ENCODE peak calls at places on chromosomes 4 and X, in five cellular contexts. One of them, this sample, is unnamed. For H3K4me1, the result is how much of the 10 kb centered on the place peaks cover.

GRCh38 chr4:2944091-2944482 is 19.1 kb downstream of the NOP14 start:
- DNase-seq in heart left ventricle: no peak
- DNase-seq in mucosa of descending colon: peak
- DNase-seq in left ventricle myocardium inferior: no peak
- DNase-seq in adrenal gland: no peak
- DNase-seq in this sample: peak

GRCh38 chrX:98357146-98357545 is 1473.4 kb downstream of the RPA4 start:
- DNase-seq in adrenal gland: no peak
- DNase-seq in mucosa of descending colon: no peak
- DNase-seq in heart left ventricle: no peak
- DNase-seq in left ventricle myocardium inferior: no peak
- DNase-seq in this sample: no peak

GRCh38 chr4:40307627-40308497 is 27.3 kb upstream of the CHRNA9 start:
- DNase-seq in mucosa of descending colon: peak
- DNase-seq in left ventricle myocardium inferior: peak
- DNase-seq in adrenal gland: peak
- DNase-seq in heart left ventricle: peak
- DNase-seq in this sample: no peak

GRCh38 chr4:158032733-158033415 is 140.0 kb downstream of the GASK1B start:
- DNase-seq in mucosa of descending colon: no peak
- DNase-seq in adrenal gland: no peak
- DNase-seq in heart left ventricle: no peak
- DNase-seq in left ventricle myocardium inferior: no peak
- DNase-seq in this sample: no peak

GRCh38 chr4:55038176-55038890 is 87.1 kb downstream of the KDR start:
- DNase-seq in mucosa of descending colon: no peak
- DNase-seq in left ventricle myocardium inferior: no peak
- DNase-seq in heart left ventricle: no peak
- DNase-seq in adrenal gland: peak
- DNase-seq in this sample: no peak

GRCh38 chrX:150648296-150648940 is 44.8 kb upstream of the MTMR1 start:
- DNase-seq in adrenal gland: no peak
- DNase-seq in heart left ventricle: no peak
- DNase-seq in mucosa of descending colon: no peak
- DNase-seq in left ventricle myocardium inferior: no peak
- DNase-seq in this sample: no peak

GRCh38 chrX:119636419-119636818 is 30.2 kb upstream of the NKRF start:
- DNase-seq in mucosa of descending colon: no peak
- DNase-seq in left ventricle myocardium inferior: no peak
- DNase-seq in adrenal gland: no peak
- DNase-seq in heart left ventricle: no peak
- DNase-seq in this sample: no peak

GRCh38 chrX:13109811-13110210 is 65.4 kb upstream of the FAM9C start:
- DNase-seq in mucosa of descending colon: no peak
- DNase-seq in left ventricle myocardium inferior: no peak
- DNase-seq in adrenal gland: no peak
- DNase-seq in heart left ventricle: no peak
- DNase-seq in this sample: no peak

GRCh38 chr4:25915359-25915716 is 1.3 kb downstream of the SMIM20 start:
- DNase-seq in left ventricle myocardium inferior: no peak
- DNase-seq in adrenal gland: peak
- DNase-seq in heart left ventricle: no peak
- DNase-seq in mucosa of descending colon: no peak
- DNase-seq in this sample: no peak

GRCh38 chrX:133437356-133437755 is 22.1 kb upstream of the GPC4 start:
- DNase-seq in adrenal gland: no peak
- DNase-seq in heart left ventricle: no peak
- DNase-seq in left ventricle myocardium inferior: no peak
- DNase-seq in mucosa of descending colon: no peak
- DNase-seq in this sample: no peak

GRCh38 chr4:165096776-165097175 is 15.9 kb downstream of the TMEM192 start:
- DNase-seq in mucosa of descending colon: no peak
- DNase-seq in adrenal gland: no peak
- DNase-seq in left ventricle myocardium inferior: no peak
- DNase-seq in heart left ventricle: no peak
- DNase-seq in this sample: no peak

GRCh38 chr4:15689540-15689939 is 7.9 kb downstream of the FAM200B start:
- DNase-seq in heart left ventricle: no peak
- DNase-seq in adrenal gland: peak
- DNase-seq in mucosa of descending colon: no peak
- DNase-seq in left ventricle myocardium inferior: no peak
- DNase-seq in this sample: no peak

GRCh38 chrX:110941906-110942305 is 146.3 kb upstream of the CHRDL1 start:
- DNase-seq in left ventricle myocardium inferior: no peak
- DNase-seq in heart left ventricle: no peak
- DNase-seq in adrenal gland: no peak
- DNase-seq in mucosa of descending colon: no peak
- DNase-seq in this sample: no peak

GRCh38 chrX:22186165-22186564 is 86.5 kb upstream of the CBLL2 start:
- DNase-seq in heart left ventricle: no peak
- DNase-seq in adrenal gland: no peak
- DNase-seq in mucosa of descending colon: no peak
- DNase-seq in left ventricle myocardium inferior: no peak
- DNase-seq in this sample: no peak

GRCh38 chr4:3727847-3728469 is 38.2 kb upstream of the ADRA2C start:
- DNase-seq in mucosa of descending colon: no peak
- DNase-seq in adrenal gland: no peak
- DNase-seq in left ventricle myocardium inferior: no peak
- DNase-seq in heart left ventricle: no peak
- DNase-seq in this sample: no peak

GRCh38 chr4:39713691-39714090 is 15.8 kb downstream of the UBE2K start:
- DNase-seq in heart left ventricle: no peak
- DNase-seq in mucosa of descending colon: no peak
- DNase-seq in adrenal gland: peak
- DNase-seq in left ventricle myocardium inferior: no peak
- DNase-seq in this sample: no peak

GRCh38 chr4:127601029-127601428 is 31.7 kb upstream of the INTU start:
- DNase-seq in left ventricle myocardium inferior: no peak
- DNase-seq in mucosa of descending colon: no peak
- DNase-seq in heart left ventricle: no peak
- DNase-seq in adrenal gland: no peak
- DNase-seq in this sample: no peak

GRCh38 chr4:5157721-5158390 is 106.6 kb downstream of the STK32B start:
- DNase-seq in mucosa of descending colon: no peak
- DNase-seq in left ventricle myocardium inferior: no peak
- DNase-seq in adrenal gland: no peak
- DNase-seq in heart left ventricle: no peak
- DNase-seq in this sample: no peak

GRCh38 chr4:10179957-10180602 is 63.5 kb upstream of the WDR1 start:
- DNase-seq in mucosa of descending colon: no peak
- DNase-seq in left ventricle myocardium inferior: no peak
- DNase-seq in heart left ventricle: no peak
- DNase-seq in adrenal gland: no peak
- DNase-seq in this sample: no peak

GRCh38 chr4:161929966-161930365 is 233.8 kb downstream of the FSTL5 start:
- DNase-seq in left ventricle myocardium inferior: no peak
- DNase-seq in heart left ventricle: no peak
- DNase-seq in adrenal gland: no peak
- DNase-seq in mucosa of descending colon: no peak
- DNase-seq in this sample: no peak

GRCh38 chr4:155512812-155513211 is 136.0 kb upstream of the MAP9 start:
- DNase-seq in heart left ventricle: no peak
- DNase-seq in mucosa of descending colon: no peak
- DNase-seq in left ventricle myocardium inferior: no peak
- DNase-seq in adrenal gland: no peak
- DNase-seq in this sample: no peak

GRCh38 chrX:155027509-155028066 is 944 bp downstream of the FUNDC2 start:
- DNase-seq in heart left ventricle: no peak
- DNase-seq in adrenal gland: peak
- DNase-seq in left ventricle myocardium inferior: no peak
- DNase-seq in mucosa of descending colon: no peak
- DNase-seq in this sample: no peak

GRCh38 chrX:129650821-129651510 is 3.8 kb downstream of the APLN start:
- DNase-seq in mucosa of descending colon: no peak
- DNase-seq in heart left ventricle: no peak
- DNase-seq in left ventricle myocardium inferior: no peak
- DNase-seq in adrenal gland: no peak
- DNase-seq in this sample: no peak

GRCh38 chr4:16123356-16124084 is 39.7 kb upstream of the PROM1 start:
- DNase-seq in mucosa of descending colon: no peak
- DNase-seq in left ventricle myocardium inferior: no peak
- DNase-seq in adrenal gland: no peak
- DNase-seq in heart left ventricle: no peak
- DNase-seq in this sample: no peak

GRCh38 chr4:3834186-3834920 is 68.2 kb downstream of the ADRA2C start:
- DNase-seq in left ventricle myocardium inferior: no peak
- DNase-seq in mucosa of descending colon: peak
- DNase-seq in heart left ventricle: peak
- DNase-seq in adrenal gland: no peak
- DNase-seq in this sample: no peak

GRCh38 chrX:17580529-17581155 is 156.7 kb upstream of the SCML1 start:
- DNase-seq in adrenal gland: peak
- DNase-seq in mucosa of descending colon: no peak
- DNase-seq in left ventricle myocardium inferior: no peak
- DNase-seq in heart left ventricle: no peak
- DNase-seq in this sample: no peak

GRCh38 chrX:154399527-154400368 is 1.6 kb downstream of the RPL10 start:
- DNase-seq in heart left ventricle: peak
- DNase-seq in left ventricle myocardium inferior: no peak
- DNase-seq in adrenal gland: no peak
- DNase-seq in mucosa of descending colon: no peak
- DNase-seq in this sample: no peak

GRCh38 chr4:126264839-126265238 is 950.1 kb downstream of the FAT4 start:
- DNase-seq in mucosa of descending colon: no peak
- DNase-seq in left ventricle myocardium inferior: no peak
- DNase-seq in heart left ventricle: no peak
- DNase-seq in adrenal gland: no peak
- DNase-seq in this sample: no peak

GRCh38 chr4:6584865-6585264 is 9.9 kb downstream of the MAN2B2 start:
- DNase-seq in mucosa of descending colon: peak
- DNase-seq in heart left ventricle: no peak
- DNase-seq in adrenal gland: no peak
- DNase-seq in left ventricle myocardium inferior: no peak
- DNase-seq in this sample: no peak

GRCh38 chr4:26021417-26022345 is 107.7 kb downstream of the SMIM20 start:
- DNase-seq in heart left ventricle: no peak
- DNase-seq in adrenal gland: no peak
- DNase-seq in mucosa of descending colon: no peak
- DNase-seq in left ventricle myocardium inferior: no peak
- DNase-seq in this sample: no peak

GRCh38 chr4:3257691-3258482 is 8.9 kb downstream of the MSANTD1 start:
- DNase-seq in mucosa of descending colon: no peak
- DNase-seq in left ventricle myocardium inferior: no peak
- DNase-seq in heart left ventricle: no peak
- DNase-seq in adrenal gland: no peak
- DNase-seq in this sample: peak

GRCh38 chrX:109624641-109625311 is at the start of gene KCNE5:
- DNase-seq in heart left ventricle: no peak
- DNase-seq in left ventricle myocardium inferior: no peak
- DNase-seq in adrenal gland: no peak
- DNase-seq in mucosa of descending colon: peak
- DNase-seq in this sample: peak

GRCh38 chrX:3345281-3346081 is 971 bp downstream of the MXRA5 start:
- DNase-seq in left ventricle myocardium inferior: peak
- DNase-seq in heart left ventricle: peak
- DNase-seq in adrenal gland: peak
- DNase-seq in mucosa of descending colon: peak
- DNase-seq in this sample: peak

GRCh38 chrX:45697591-45697990 is 496.9 kb upstream of the DIPK2B start:
- DNase-seq in mucosa of descending colon: no peak
- DNase-seq in adrenal gland: no peak
- DNase-seq in heart left ventricle: no peak
- DNase-seq in left ventricle myocardium inferior: no peak
- DNase-seq in this sample: no peak

GRCh38 chr4:124212835-124213640 is 499.5 kb downstream of the ANKRD50 start:
- DNase-seq in heart left ventricle: no peak
- DNase-seq in mucosa of descending colon: no peak
- DNase-seq in adrenal gland: peak
- DNase-seq in left ventricle myocardium inferior: no peak
- DNase-seq in this sample: no peak

GRCh38 chrX:1323315-1323714 is 13.3 kb upstream of the IL3RA start:
- DNase-seq in heart left ventricle: peak
- DNase-seq in mucosa of descending colon: peak
- DNase-seq in adrenal gland: peak
- DNase-seq in left ventricle myocardium inferior: peak
- DNase-seq in this sample: no peak
- TF ChIP-seq CTCF in heart left ventricle: peak
- TF ChIP-seq CTCF in mucosa of descending colon: peak
- TF ChIP-seq CTCF in adrenal gland: peak
- TF ChIP-seq CTCF in left ventricle myocardium inferior: peak
- TF ChIP-seq CTCF in this sample: peak

DNA sequence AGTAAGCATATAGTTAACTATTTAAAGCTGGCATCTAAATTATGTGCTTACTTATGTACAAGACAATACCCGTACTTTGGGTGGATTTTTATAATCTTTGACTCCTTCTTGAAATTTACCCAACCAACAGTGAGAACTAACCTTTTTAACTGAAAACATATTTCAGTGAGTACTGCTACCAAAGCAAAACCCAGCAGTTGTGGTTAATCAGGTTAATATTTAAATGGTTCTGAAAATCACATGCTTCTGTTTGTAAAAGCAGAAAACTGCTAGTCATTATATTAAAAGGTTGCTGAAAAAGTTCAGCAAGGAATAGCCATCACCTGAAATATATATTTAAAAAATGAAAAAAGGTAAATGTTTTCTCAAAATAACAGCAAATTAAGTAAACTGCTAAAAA is 20.0 kb downstream of the UBE2D3 start:
- DNase-seq in mucosa of descending colon: no peak
- DNase-seq in adrenal gland: no peak
- DNase-seq in heart left ventricle: no peak
- DNase-seq in left ventricle myocardium inferior: no peak
- DNase-seq in this sample: no peak
- H3K4me1 ChIP-seq in mucosa of descending colon: under half
- H3K4me1 ChIP-seq in adrenal gland: under half
- H3K4me1 ChIP-seq in heart left ventricle: half or more
- H3K4me1 ChIP-seq in left ventricle myocardium inferior: half or more
- H3K4me1 ChIP-seq in this sample: half or more

GRCh38 chr4:77699731-77700210 is 94.2 kb downstream of the CXCL13 start:
- DNase-seq in adrenal gland: no peak
- DNase-seq in left ventricle myocardium inferior: no peak
- DNase-seq in heart left ventricle: no peak
- DNase-seq in mucosa of descending colon: no peak
- DNase-seq in this sample: no peak
- TF ChIP-seq CTCF in adrenal gland: no peak
- TF ChIP-seq CTCF in left ventricle myocardium inferior: no peak
- TF ChIP-seq CTCF in heart left ventricle: no peak
- TF ChIP-seq CTCF in mucosa of descending colon: no peak
- TF ChIP-seq CTCF in this sample: no peak

GRCh38 chr4:144584428-144584827 is 61.5 kb upstream of the HHIP start:
- DNase-seq in heart left ventricle: no peak
- DNase-seq in left ventricle myocardium inferior: no peak
- DNase-seq in adrenal gland: no peak
- DNase-seq in mucosa of descending colon: no peak
- DNase-seq in this sample: no peak
- H3K4me1 ChIP-seq in heart left ventricle: under half
- H3K4me1 ChIP-seq in left ventricle myocardium inferior: under half
- H3K4me1 ChIP-seq in adrenal gland: under half
- H3K4me1 ChIP-seq in mucosa of descending colon: under half
- H3K4me1 ChIP-seq in this sample: under half

This sample was measured in psoas muscle.